ENCODE peak calls at places on chromosome 3, in nine cellular contexts. X is effector CD4-positive, alpha-beta T cell; Y is fibroblast of lung; H is effector memory CD8-positive, alpha-beta T cell; A is stimulated activated CD4-positive, alpha-beta T cell treated with anti-CD3 and anti-CD28 coated beads, Interleukin-2, amount 100 ng/mL, for 48 hours; T is HEK293T; F is stimulated activated naive B cell treated with anti-CD40 and anti-IgM and Interleukin-4, amounts not matched to agents 10 μg/mL and 1 μg/mL and 100 μg/mL, for 72 hours; E is NCI-H1092 treated with DMSO at 0.1 percent for 48 hours; Z is ureter. U is an unnamed sample.

GRCh38 chr3:117893638-117894037 is 1141.0 kb downstream of the IGSF11 start:
- DNase-seq in X (no peak), Y (peak), H (no peak), A (no peak), T (no peak), F (no peak), E (no peak), Z (no peak), U (no peak)

GRCh38 chr3:27507111-27507510 is 22.9 kb upstream of the SLC4A7 start:
- DNase-seq in X (no peak), Y (no peak), H (no peak), A (no peak), T (no peak), F (no peak), E (no peak), Z (no peak), U (no peak)

GRCh38 chr3:133629146-133629545 is 32.6 kb downstream of the TOPBP1 start:
- DNase-seq in X (no peak), Y (no peak), H (no peak), A (no peak), T (no peak), F (no peak), E (no peak), Z (no peak), U (no peak)

GRCh38 chr3:169034401-169034800 is 629.1 kb downstream of the MECOM start:
- DNase-seq in X (no peak), Y (peak), H (no peak), A (no peak), T (no peak), F (no peak), E (no peak), Z (no peak), U (no peak)

GRCh38 chr3:50292159-50292923 is at the start of gene IFRD2:
- DNase-seq in X (peak), Y (peak), H (peak), A (peak), T (peak), F (peak), E (peak), Z (peak), U (peak)

GRCh38 chr3:188734395-188734794 is 437.4 kb upstream of the TPRG1 start:
- DNase-seq in X (no peak), Y (no peak), H (no peak), A (no peak), T (no peak), F (no peak), E (peak), Z (no peak), U (no peak)

GRCh38 chr3:158470944-158471638 is 99.9 kb upstream of the MLF1 start:
- DNase-seq in X (no peak), Y (peak), H (no peak), A (no peak), T (no peak), F (no peak), E (no peak), Z (no peak), U (no peak)

GRCh38 chr3:151974067-151974466 is 100.6 kb downstream of the SUCNR1 start:
- DNase-seq in X (no peak), Y (peak), H (no peak), A (no peak), T (no peak), F (no peak), E (no peak), Z (no peak), U (no peak)

GRCh38 chr3:28678083-28678482 is 329.5 kb upstream of the AZI2 start:
- DNase-seq in X (no peak), Y (no peak), H (no peak), A (no peak), T (no peak), F (no peak), E (no peak), Z (no peak), U (no peak)

GRCh38 chr3:11155341-11156025 is 1.2 kb downstream of the HRH1 start:
- DNase-seq in X (no peak), Y (peak), H (no peak), A (peak), T (peak), F (no peak), E (peak), Z (peak), U (peak)

GRCh38 chr3:57017481-57017880 is 43.0 kb upstream of the SPATA12 start:
- DNase-seq in X (no peak), Y (peak), H (no peak), A (no peak), T (no peak), F (no peak), E (no peak), Z (no peak), U (no peak)

GRCh38 chr3:43451670-43452254 is 165.4 kb downstream of the SNRK start:
- DNase-seq in X (no peak), Y (no peak), H (no peak), A (no peak), T (no peak), F (no peak), E (no peak), Z (no peak), U (no peak)

GRCh38 chr3:187021748-187022402 is 91.5 kb downstream of the ST6GAL1 start:
- DNase-seq in X (no peak), Y (no peak), H (no peak), A (no peak), T (no peak), F (peak), E (no peak), Z (no peak), U (no peak)

GRCh38 chr3:66692108-66692750 is 191.4 kb upstream of the LRIG1 start:
- DNase-seq in X (no peak), Y (peak), H (no peak), A (no peak), T (no peak), F (no peak), E (no peak), Z (no peak), U (no peak)

GRCh38 chr3:189513281-189514151 is 117.7 kb upstream of the TP63 start:
- DNase-seq in X (no peak), Y (no peak), H (no peak), A (no peak), T (no peak), F (no peak), E (no peak), Z (no peak), U (no peak)

GRCh38 chr3:7190094-7190493 is 329.2 kb downstream of the GRM7 start:
- DNase-seq in X (no peak), Y (peak), H (no peak), A (no peak), T (no peak), F (no peak), E (no peak), Z (no peak), U (no peak)

GRCh38 chr3:16301490-16301889 is 36.5 kb downstream of the OXNAD1 start:
- DNase-seq in X (no peak), Y (no peak), H (no peak), A (no peak), T (no peak), F (no peak), E (no peak), Z (no peak), U (no peak)

GRCh38 chr3:11056531-11057050 is 64.0 kb downstream of the SLC6A1 start:
- DNase-seq in X (no peak), Y (no peak), H (no peak), A (no peak), T (no peak), F (no peak), E (no peak), Z (no peak), U (no peak)

GRCh38 chr3:154304116-154304786 is 20.0 kb downstream of the DHX36 start:
- DNase-seq in X (no peak), Y (peak), H (no peak), A (no peak), T (no peak), F (no peak), E (no peak), Z (no peak), U (no peak)

GRCh38 chr3:33722186-33722585 is 4.1 kb upstream of the CLASP2 start:
- DNase-seq in X (no peak), Y (peak), H (no peak), A (no peak), T (no peak), F (no peak), E (no peak), Z (no peak), U (no peak)

GRCh38 chr3:180747805-180748361 is 68.6 kb upstream of the CCDC39 start:
- DNase-seq in X (no peak), Y (no peak), H (no peak), A (no peak), T (no peak), F (no peak), E (peak), Z (no peak), U (no peak)

GRCh38 chr3:66353530-66353929 is 132.7 kb downstream of the SLC25A26 start:
- DNase-seq in X (no peak), Y (peak), H (no peak), A (no peak), T (no peak), F (no peak), E (no peak), Z (no peak), U (no peak)

GRCh38 chr3:106305127-106305526 is 436.3 kb upstream of the CBLB start:
- DNase-seq in X (no peak), Y (peak), H (no peak), A (no peak), T (no peak), F (no peak), E (no peak), Z (no peak), U (no peak)

GRCh38 chr3:46491089-46492070 is 6.4 kb upstream of the RTP3 start:
- DNase-seq in X (no peak), Y (no peak), H (no peak), A (no peak), T (no peak), F (no peak), E (no peak), Z (no peak), U (no peak)

GRCh38 chr3:29515451-29515850 is 234.6 kb downstream of the RBMS3 start:
- DNase-seq in X (no peak), Y (peak), H (no peak), A (no peak), T (no peak), F (no peak), E (no peak), Z (no peak), U (no peak)

GRCh38 chr3:35908366-35909232 is 269.3 kb downstream of the ARPP21 start:
- DNase-seq in X (no peak), Y (peak), H (no peak), A (peak), T (peak), F (peak), E (peak), Z (peak), U (peak)

GRCh38 chr3:121545564-121546455 is at the start of gene POLQ:
- DNase-seq in X (peak), Y (peak), H (peak), A (peak), T (peak), F (peak), E (peak), Z (peak), U (peak)